ENCODE peak calls at places on chromosomes 3 and 15, in ten cellular contexts. One of them, this sample, is unnamed. For H3K9me3, the result is how much of the 10 kb centered on the place peaks cover.

GRCh38 chr3:107204121-107204520 is 173.1 kb upstream of the CCDC54 start:
- DNase-seq in gastrocnemius medialis: no peak
- DNase-seq in left lung: no peak
- DNase-seq in CD8-positive, alpha-beta T cell: no peak
- DNase-seq in psoas muscle: no peak
- DNase-seq in cardiac muscle cell: no peak
- DNase-seq in tibial artery: no peak
- DNase-seq in colonic mucosa: no peak
- DNase-seq in IMR-90: no peak
- DNase-seq in fibroblast of lung: no peak
- DNase-seq in this sample: no peak

GRCh38 chr3:64627471-64628321 is 60.1 kb downstream of the ADAMTS9 start:
- DNase-seq in CD8-positive, alpha-beta T cell: no peak
- DNase-seq in tibial artery: no peak
- DNase-seq in colonic mucosa: no peak
- DNase-seq in left lung: no peak
- DNase-seq in fibroblast of lung: no peak
- DNase-seq in cardiac muscle cell: no peak
- DNase-seq in IMR-90: peak
- DNase-seq in psoas muscle: no peak
- DNase-seq in gastrocnemius medialis: no peak
- DNase-seq in this sample: no peak

GRCh38 chr15:92843819-92844218 is 56.3 kb upstream of the CHD2 start:
- DNase-seq in psoas muscle: no peak
- DNase-seq in gastrocnemius medialis: no peak
- DNase-seq in left lung: no peak
- DNase-seq in fibroblast of lung: no peak
- DNase-seq in colonic mucosa: no peak
- DNase-seq in tibial artery: no peak
- DNase-seq in cardiac muscle cell: no peak
- DNase-seq in IMR-90: no peak
- DNase-seq in CD8-positive, alpha-beta T cell: no peak
- DNase-seq in this sample: no peak

GRCh38 chr3:116058844-116059243 is 386.4 kb downstream of the LSAMP start:
- DNase-seq in psoas muscle: no peak
- DNase-seq in CD8-positive, alpha-beta T cell: no peak
- DNase-seq in IMR-90: no peak
- DNase-seq in left lung: no peak
- DNase-seq in colonic mucosa: no peak
- DNase-seq in tibial artery: no peak
- DNase-seq in fibroblast of lung: no peak
- DNase-seq in cardiac muscle cell: no peak
- DNase-seq in gastrocnemius medialis: no peak
- DNase-seq in this sample: no peak

GRCh38 chr15:78056714-78057269 is 20.7 kb downstream of the TBC1D2B start:
- DNase-seq in left lung: no peak
- DNase-seq in colonic mucosa: no peak
- DNase-seq in fibroblast of lung: peak
- DNase-seq in cardiac muscle cell: no peak
- DNase-seq in tibial artery: peak
- DNase-seq in IMR-90: peak
- DNase-seq in CD8-positive, alpha-beta T cell: no peak
- DNase-seq in psoas muscle: no peak
- DNase-seq in gastrocnemius medialis: no peak
- DNase-seq in this sample: no peak

GRCh38 chr15:77612958-77613601 is 19.6 kb downstream of the LINGO1 start:
- DNase-seq in tibial artery: no peak
- DNase-seq in psoas muscle: no peak
- DNase-seq in fibroblast of lung: no peak
- DNase-seq in gastrocnemius medialis: no peak
- DNase-seq in colonic mucosa: no peak
- DNase-seq in CD8-positive, alpha-beta T cell: no peak
- DNase-seq in left lung: no peak
- DNase-seq in cardiac muscle cell: no peak
- DNase-seq in IMR-90: no peak
- DNase-seq in this sample: no peak

GRCh38 chr15:77714023-77714422 is 81.3 kb upstream of the LINGO1 start:
- DNase-seq in colonic mucosa: no peak
- DNase-seq in cardiac muscle cell: no peak
- DNase-seq in tibial artery: no peak
- DNase-seq in IMR-90: no peak
- DNase-seq in gastrocnemius medialis: no peak
- DNase-seq in CD8-positive, alpha-beta T cell: no peak
- DNase-seq in fibroblast of lung: no peak
- DNase-seq in left lung: no peak
- DNase-seq in psoas muscle: no peak
- DNase-seq in this sample: no peak

GRCh38 chr3:28973621-28974020 is 307.2 kb upstream of the RBMS3 start:
- DNase-seq in fibroblast of lung: peak
- DNase-seq in CD8-positive, alpha-beta T cell: no peak
- DNase-seq in psoas muscle: no peak
- DNase-seq in left lung: no peak
- DNase-seq in IMR-90: no peak
- DNase-seq in gastrocnemius medialis: no peak
- DNase-seq in tibial artery: no peak
- DNase-seq in colonic mucosa: no peak
- DNase-seq in cardiac muscle cell: peak
- DNase-seq in this sample: no peak

GRCh38 chr15:79451361-79451999 is 19.3 kb downstream of the MINAR1 start:
- DNase-seq in left lung: no peak
- DNase-seq in gastrocnemius medialis: no peak
- DNase-seq in CD8-positive, alpha-beta T cell: no peak
- DNase-seq in IMR-90: no peak
- DNase-seq in colonic mucosa: no peak
- DNase-seq in cardiac muscle cell: no peak
- DNase-seq in psoas muscle: no peak
- DNase-seq in tibial artery: no peak
- DNase-seq in fibroblast of lung: no peak
- DNase-seq in this sample: no peak

GRCh38 chr3:187049462-187050101 is 89.7 kb downstream of the RPL39L start:
- DNase-seq in colonic mucosa: no peak
- DNase-seq in tibial artery: no peak
- DNase-seq in gastrocnemius medialis: no peak
- DNase-seq in left lung: no peak
- DNase-seq in cardiac muscle cell: no peak
- DNase-seq in psoas muscle: no peak
- DNase-seq in fibroblast of lung: no peak
- DNase-seq in IMR-90: no peak
- DNase-seq in CD8-positive, alpha-beta T cell: no peak
- DNase-seq in this sample: no peak
- H3K9me3 ChIP-seq in colonic mucosa: under half
- H3K9me3 ChIP-seq in tibial artery: under half
- H3K9me3 ChIP-seq in gastrocnemius medialis: under half
- H3K9me3 ChIP-seq in left lung: under half
- H3K9me3 ChIP-seq in cardiac muscle cell: under half
- H3K9me3 ChIP-seq in psoas muscle: under half
- H3K9me3 ChIP-seq in fibroblast of lung: under half
- H3K9me3 ChIP-seq in IMR-90: under half
- H3K9me3 ChIP-seq in CD8-positive, alpha-beta T cell: under half
- H3K9me3 ChIP-seq in this sample: under half

GRCh38 chr3:124276163-124276862 is 284.4 kb upstream of the ROPN1 start:
- DNase-seq in gastrocnemius medialis: no peak
- DNase-seq in fibroblast of lung: no peak
- DNase-seq in left lung: no peak
- DNase-seq in IMR-90: no peak
- DNase-seq in CD8-positive, alpha-beta T cell: no peak
- DNase-seq in tibial artery: peak
- DNase-seq in cardiac muscle cell: no peak
- DNase-seq in colonic mucosa: no peak
- DNase-seq in psoas muscle: no peak
- DNase-seq in this sample: no peak

GRCh38 chr3:124273651-124274050 is 281.7 kb upstream of the ROPN1 start:
- DNase-seq in CD8-positive, alpha-beta T cell: no peak
- DNase-seq in tibial artery: peak
- DNase-seq in fibroblast of lung: peak
- DNase-seq in IMR-90: peak
- DNase-seq in psoas muscle: no peak
- DNase-seq in colonic mucosa: no peak
- DNase-seq in cardiac muscle cell: no peak
- DNase-seq in gastrocnemius medialis: no peak
- DNase-seq in left lung: no peak
- DNase-seq in this sample: no peak

GRCh38 chr3:124276863-124277515 is 285.1 kb upstream of the ROPN1 start:
- DNase-seq in left lung: no peak
- DNase-seq in CD8-positive, alpha-beta T cell: no peak
- DNase-seq in tibial artery: peak
- DNase-seq in psoas muscle: no peak
- DNase-seq in cardiac muscle cell: no peak
- DNase-seq in IMR-90: no peak
- DNase-seq in gastrocnemius medialis: peak
- DNase-seq in fibroblast of lung: no peak
- DNase-seq in colonic mucosa: no peak
- DNase-seq in this sample: no peak

GRCh38 chr3:124275421-124275820 is 283.5 kb upstream of the ROPN1 start:
- DNase-seq in tibial artery: peak
- DNase-seq in left lung: no peak
- DNase-seq in gastrocnemius medialis: no peak
- DNase-seq in fibroblast of lung: no peak
- DNase-seq in IMR-90: no peak
- DNase-seq in CD8-positive, alpha-beta T cell: no peak
- DNase-seq in psoas muscle: no peak
- DNase-seq in colonic mucosa: no peak
- DNase-seq in cardiac muscle cell: peak
- DNase-seq in this sample: no peak

DNA sequence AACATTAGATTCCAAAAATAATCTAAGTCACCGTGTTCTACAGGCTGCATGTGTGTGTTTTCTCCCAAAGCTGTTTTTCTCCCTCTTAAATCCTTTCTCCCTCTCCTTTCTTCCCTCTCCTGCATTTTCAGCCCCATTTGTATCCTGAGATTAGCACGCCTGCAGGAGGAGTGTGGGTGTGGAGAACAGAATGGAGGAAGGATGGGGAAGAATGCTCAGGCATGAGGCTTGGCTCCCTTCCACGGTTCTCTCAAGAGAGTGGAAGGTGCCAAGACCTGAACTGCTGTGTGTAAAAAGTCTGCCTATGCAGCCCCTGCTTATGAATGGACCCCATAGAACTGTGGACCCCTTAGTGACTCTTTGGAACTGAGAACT is 285.6 kb upstream of the ROPN1 start:
- DNase-seq in colonic mucosa: peak
- DNase-seq in fibroblast of lung: peak
- DNase-seq in left lung: no peak
- DNase-seq in cardiac muscle cell: peak
- DNase-seq in tibial artery: no peak
- DNase-seq in gastrocnemius medialis: no peak
- DNase-seq in psoas muscle: no peak
- DNase-seq in CD8-positive, alpha-beta T cell: no peak
- DNase-seq in IMR-90: peak
- DNase-seq in this sample: no peak
- TF ChIP-seq CTCF in colonic mucosa: no peak
- TF ChIP-seq CTCF in fibroblast of lung: no peak
- TF ChIP-seq CTCF in left lung: no peak
- TF ChIP-seq CTCF in cardiac muscle cell: no peak
- TF ChIP-seq CTCF in tibial artery: peak
- TF ChIP-seq CTCF in gastrocnemius medialis: no peak
- TF ChIP-seq CTCF in psoas muscle: no peak
- TF ChIP-seq CTCF in CD8-positive, alpha-beta T cell: no peak
- TF ChIP-seq CTCF in IMR-90: no peak
- TF ChIP-seq CTCF in this sample: no peak

DNA sequence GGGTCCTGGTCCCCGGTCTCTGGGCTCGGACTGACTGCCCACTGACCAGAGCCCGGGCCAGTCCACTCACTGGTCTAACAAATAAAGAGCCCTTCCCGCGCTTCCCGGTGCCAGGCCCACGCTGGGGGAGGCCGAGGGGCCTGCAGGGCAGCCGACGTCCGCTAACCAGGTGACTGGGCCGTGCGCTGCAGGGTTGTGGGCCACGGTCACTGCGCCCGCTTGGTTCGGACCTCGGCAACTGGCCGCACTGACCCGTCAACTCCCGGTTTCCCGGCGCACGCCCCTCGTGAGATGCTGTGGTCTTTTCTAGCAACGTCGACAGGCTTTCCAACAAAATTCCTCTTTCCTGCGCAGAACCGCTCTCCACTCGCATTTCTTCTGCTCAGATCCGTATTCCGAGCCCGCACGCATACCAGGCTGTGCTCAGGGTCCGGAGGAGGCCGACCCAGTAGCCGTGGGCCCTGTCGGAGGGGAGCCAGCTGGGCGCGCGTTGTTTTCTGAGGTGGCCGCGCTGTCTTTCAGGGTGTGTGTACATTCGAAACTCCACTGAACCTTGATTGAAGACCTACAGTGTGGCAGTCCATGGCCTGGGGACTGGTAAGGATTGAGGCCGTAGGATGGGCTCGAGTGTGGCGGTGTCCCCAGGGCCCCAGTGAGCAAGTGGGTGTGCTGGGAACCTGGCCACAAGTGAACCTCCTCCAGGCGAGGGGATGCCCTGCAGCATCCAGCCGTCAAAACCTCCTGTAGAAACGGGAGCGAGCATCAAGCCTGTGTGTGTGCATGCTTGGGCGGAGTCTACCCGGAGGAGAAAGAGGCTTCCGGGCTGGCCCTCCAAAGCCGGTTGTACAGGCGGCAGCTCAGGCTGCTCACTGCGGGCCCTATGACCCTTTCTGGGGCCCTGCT is 875 bp upstream of the NT5DC2 start:
- DNase-seq in left lung: peak
- DNase-seq in gastrocnemius medialis: peak
- DNase-seq in colonic mucosa: peak
- DNase-seq in tibial artery: peak
- DNase-seq in CD8-positive, alpha-beta T cell: no peak
- DNase-seq in psoas muscle: no peak
- DNase-seq in fibroblast of lung: peak
- DNase-seq in cardiac muscle cell: peak
- DNase-seq in IMR-90: peak
- DNase-seq in this sample: peak
- H3K27ac ChIP-seq in left lung: peak
- H3K27ac ChIP-seq in gastrocnemius medialis: peak
- H3K27ac ChIP-seq in colonic mucosa: peak
- H3K27ac ChIP-seq in tibial artery: peak
- H3K27ac ChIP-seq in CD8-positive, alpha-beta T cell: no peak
- H3K27ac ChIP-seq in psoas muscle: peak
- H3K27ac ChIP-seq in fibroblast of lung: peak
- H3K27ac ChIP-seq in cardiac muscle cell: peak
- H3K27ac ChIP-seq in IMR-90: peak
- H3K27ac ChIP-seq in this sample: peak

DNA sequence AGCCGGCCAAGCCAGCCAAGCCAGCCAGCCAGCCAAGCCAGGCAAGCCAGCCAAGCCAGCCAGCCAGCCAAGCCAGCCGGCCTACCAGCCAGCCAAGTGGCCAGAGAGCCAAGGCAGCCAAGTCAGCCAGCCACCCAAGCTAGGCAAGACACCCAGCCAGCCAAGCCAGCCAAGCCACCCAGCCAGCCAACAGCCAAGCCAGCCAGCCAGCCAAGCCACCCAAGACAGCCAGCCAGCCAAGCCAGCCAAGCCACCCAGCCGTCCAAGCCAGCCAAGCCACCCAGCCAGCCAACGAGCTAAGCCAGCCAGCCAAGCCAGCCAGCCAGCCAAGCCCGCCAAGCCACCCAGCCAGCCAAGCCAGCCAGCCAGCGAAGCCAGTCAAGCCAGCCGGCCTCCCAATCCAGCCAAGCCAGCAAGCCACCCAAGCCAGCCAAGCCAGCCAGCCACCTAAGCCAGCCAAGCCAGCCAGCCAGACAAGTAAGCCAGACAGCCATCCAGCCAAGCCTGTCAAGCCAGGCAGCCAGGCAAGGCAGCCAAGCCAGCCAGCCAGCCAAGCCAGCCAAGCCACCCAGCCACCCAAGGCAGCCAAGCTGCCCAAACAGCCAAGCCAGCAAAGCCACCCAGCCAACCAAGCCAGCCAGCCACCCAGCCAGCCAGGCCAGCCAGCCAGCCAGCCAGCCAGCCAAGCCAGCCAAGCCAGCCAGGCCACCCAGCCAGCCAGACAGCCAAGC is 200.5 kb downstream of the GOLGA6L6 start:
- DNase-seq in gastrocnemius medialis: peak
- DNase-seq in IMR-90: no peak
- DNase-seq in CD8-positive, alpha-beta T cell: peak
- DNase-seq in cardiac muscle cell: peak
- DNase-seq in left lung: no peak
- DNase-seq in tibial artery: peak
- DNase-seq in psoas muscle: peak
- DNase-seq in colonic mucosa: no peak
- DNase-seq in fibroblast of lung: no peak
- DNase-seq in this sample: peak
- H3K9me3 ChIP-seq in gastrocnemius medialis: under half
- H3K9me3 ChIP-seq in IMR-90: half or more
- H3K9me3 ChIP-seq in CD8-positive, alpha-beta T cell: under half
- H3K9me3 ChIP-seq in cardiac muscle cell: under half
- H3K9me3 ChIP-seq in left lung: under half
- H3K9me3 ChIP-seq in tibial artery: under half
- H3K9me3 ChIP-seq in psoas muscle: under half
- H3K9me3 ChIP-seq in colonic mucosa: under half
- H3K9me3 ChIP-seq in fibroblast of lung: under half
- H3K9me3 ChIP-seq in this sample: under half